ENCODE peak calls at places on chromosomes 13 and 19, in seven cellular contexts. C, L, H, J, O, F and I are unnamed samples.
A peak's percentile ranks its signal among the peaks of the same experiment; 100 is the strongest.

GRCh38 chr13:113566227-113566561 is 18.4 kb upstream of the TFDP1 start:
- DNase-seq in C (no peak), L (no peak), H (no peak), J (no peak), O (no peak), F (no peak), I (peak; percentile 56)

GRCh38 chr13:39452412-39452811 is 150.6 kb downstream of the LHFPL6 start:
- DNase-seq in C (no peak), L (no peak), H (no peak), J (no peak), O (no peak), F (peak; percentile 55), I (no peak)

GRCh38 chr13:79423801-79424642 is 18.0 kb upstream of the RBM26 start:
- DNase-seq in C (no peak), L (peak; percentile 75), H (peak; percentile 28), J (no peak), O (peak; percentile 34), F (peak; percentile 47), I (no peak)

GRCh38 chr19:3034845-3035541 is 5.9 kb upstream of the TLE2 start:
- DNase-seq in C (peak; percentile 58), L (peak; percentile 53), H (no peak), J (no peak), O (peak; percentile 62), F (peak; percentile 53), I (no peak)

GRCh38 chr13:21613791-21614190 is 9.8 kb upstream of the MICU2 start:
- DNase-seq in C (no peak), L (no peak), H (no peak), J (no peak), O (no peak), F (no peak), I (no peak)

GRCh38 chr19:43532571-43532961 is 422 bp upstream of the ZNF575 start:
- DNase-seq in C (peak; percentile 75), L (no peak), H (peak; percentile 65), J (peak; percentile 24), O (no peak), F (no peak), I (no peak)

GRCh38 chr13:31896427-31896826 is 135.1 kb upstream of the FRY start:
- DNase-seq in C (no peak), L (no peak), H (no peak), J (no peak), O (peak; percentile 8), F (peak; percentile 77), I (no peak)

GRCh38 chr13:111875922-111876321 is 191.0 kb upstream of the SOX1 start:
- DNase-seq in C (no peak), L (no peak), H (no peak), J (no peak), O (no peak), F (no peak), I (peak; percentile 48)

GRCh38 chr13:109408596-109409382 is 377.6 kb downstream of the IRS2 start:
- DNase-seq in C (no peak), L (no peak), H (no peak), J (no peak), O (no peak), F (no peak), I (no peak)

GRCh38 chr13:26946675-26947342 is 186.2 kb upstream of the GPR12 start:
- DNase-seq in C (no peak), L (peak; percentile 74), H (peak; percentile 44), J (no peak), O (peak; percentile 75), F (peak; percentile 48), I (no peak)

GRCh38 chr19:41441321-41441945 is 1.5 kb upstream of the ERICH4 start:
- DNase-seq in C (no peak), L (no peak), H (no peak), J (no peak), O (no peak), F (no peak), I (no peak)

GRCh38 chr13:43786766-43787517 is at the start of gene ENOX1:
- DNase-seq in C (peak; percentile 44), L (peak; percentile 77), H (peak; percentile 34), J (peak; percentile 63), O (peak; percentile 88), F (peak; percentile 72), I (peak; percentile 77)
- TF ChIP-seq CTCF in C (no peak), L (peak; percentile 24), H (no peak), J (no peak), O (peak; percentile 25), F (no peak), I (peak; percentile 29)

GRCh38 chr13:98923641-98924397 is 54.0 kb downstream of the DOCK9 start:
- DNase-seq in C (no peak), L (no peak), H (no peak), J (no peak), O (peak; percentile 65), F (peak; percentile 3), I (no peak)
- TF ChIP-seq CTCF in C (no peak), L (no peak), H (no peak), J (no peak), O (no peak), F (no peak), I (no peak)

GRCh38 chr13:107373551-107373950 is 805.6 kb upstream of the ARGLU1 start:
- DNase-seq in C (no peak), L (peak; percentile 69), H (no peak), J (no peak), O (peak; percentile 56), F (peak; percentile 83), I (no peak)
- TF ChIP-seq CTCF in C (peak; percentile 22), L (peak; percentile 75), H (no peak), J (no peak), O (peak; percentile 75), F (peak; percentile 42), I (peak; percentile 77)

GRCh38 chr19:38878575-38879399 is 712 bp upstream of the RINL start:
- DNase-seq in C (no peak), L (peak; percentile 41), H (no peak), J (no peak), O (no peak), F (no peak), I (no peak)
- TF ChIP-seq CTCF in C (no peak), L (peak; percentile 43), H (peak; percentile 3), J (no peak), O (no peak), F (no peak), I (no peak)

DNA sequence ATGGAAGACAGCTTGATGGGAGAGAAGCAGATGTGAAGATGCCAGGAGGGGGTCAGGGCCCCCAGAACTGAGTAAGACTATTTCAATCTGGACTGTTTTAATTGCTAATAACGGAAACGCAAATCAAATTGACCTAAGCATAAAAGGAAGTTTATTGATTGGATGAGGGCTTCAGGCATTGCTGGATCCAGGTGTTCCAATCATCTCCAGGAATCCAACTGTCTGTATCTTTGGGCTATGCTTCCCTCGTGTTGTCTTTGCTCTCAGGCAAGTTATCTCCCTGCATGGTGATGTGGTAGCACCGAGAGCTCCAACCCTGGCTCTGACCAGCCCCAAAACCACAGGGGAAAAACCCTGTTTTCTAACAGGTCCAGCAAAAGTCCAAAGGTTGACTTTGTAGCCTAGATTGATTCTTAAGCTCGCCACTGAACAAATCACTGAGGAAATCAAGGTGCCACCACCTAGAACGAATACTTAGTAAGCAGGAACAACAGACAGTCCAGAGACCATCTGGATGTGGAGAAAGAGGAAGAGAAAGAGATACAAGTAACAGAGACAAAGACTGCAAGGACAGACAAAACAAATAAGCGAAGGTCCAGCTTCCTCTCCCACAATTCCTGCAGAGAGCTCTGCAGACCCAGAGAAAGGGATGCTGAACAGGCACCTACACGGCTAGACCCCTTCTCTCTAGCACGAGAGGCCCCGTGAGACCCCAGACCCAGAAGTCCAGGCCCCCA is 1.2 kb upstream of the C19orf81 start:
- DNase-seq in C (no peak), L (no peak), H (no peak), J (no peak), O (no peak), F (no peak), I (no peak)
- TF ChIP-seq CTCF in C (no peak), L (no peak), H (no peak), J (no peak), O (no peak), F (no peak), I (no peak)

GRCh38 chr19:12669272-12670158 is 2.9 kb downstream of the WDR83 start:
- DNase-seq in C (peak; percentile 82), L (peak; percentile 85), H (peak; percentile 82), J (peak; percentile 59), O (peak; percentile 86), F (peak; percentile 85), I (no peak)
- TF ChIP-seq CTCF in C (no peak), L (no peak), H (no peak), J (no peak), O (no peak), F (no peak), I (no peak)